ENCODE peak calls at places on chromosome 12, in four cellular contexts. One of them, this sample, is unnamed.

GRCh38 chr12:24911284-24911791 is 37.6 kb downstream of the BCAT1 start:
- DNase-seq in activated CD8-positive, alpha-beta memory T cell treated with anti-CD3 and anti-CD28 coated beads, Interleukin-2, amount 50 U/mL, for 48 hours: no peak
- DNase-seq in CD4-positive, alpha-beta memory T cell: no peak
- DNase-seq in NCI-H748 treated with DMSO at 0.1 percent for 48 hours: no peak
- DNase-seq in this sample: no peak

GRCh38 chr12:67925077-67925476 is 64.2 kb upstream of the IFNG-AS1 start:
- DNase-seq in activated CD8-positive, alpha-beta memory T cell treated with anti-CD3 and anti-CD28 coated beads, Interleukin-2, amount 50 U/mL, for 48 hours: no peak
- DNase-seq in CD4-positive, alpha-beta memory T cell: no peak
- DNase-seq in NCI-H748 treated with DMSO at 0.1 percent for 48 hours: no peak
- DNase-seq in this sample: no peak

GRCh38 chr12:13342971-13343370 is 146.4 kb downstream of the EMP1 start:
- DNase-seq in activated CD8-positive, alpha-beta memory T cell treated with anti-CD3 and anti-CD28 coated beads, Interleukin-2, amount 50 U/mL, for 48 hours: peak; percentile 55
- DNase-seq in CD4-positive, alpha-beta memory T cell: no peak
- DNase-seq in NCI-H748 treated with DMSO at 0.1 percent for 48 hours: no peak
- DNase-seq in this sample: no peak

GRCh38 chr12:15049456-15050153 is 76.8 kb downstream of the PDE6H start:
- DNase-seq in activated CD8-positive, alpha-beta memory T cell treated with anti-CD3 and anti-CD28 coated beads, Interleukin-2, amount 50 U/mL, for 48 hours: no peak
- DNase-seq in CD4-positive, alpha-beta memory T cell: no peak
- DNase-seq in NCI-H748 treated with DMSO at 0.1 percent for 48 hours: no peak
- DNase-seq in this sample: no peak

GRCh38 chr12:50052544-50052943 is 4.9 kb upstream of the ASIC1 start:
- DNase-seq in activated CD8-positive, alpha-beta memory T cell treated with anti-CD3 and anti-CD28 coated beads, Interleukin-2, amount 50 U/mL, for 48 hours: no peak
- DNase-seq in CD4-positive, alpha-beta memory T cell: no peak
- DNase-seq in NCI-H748 treated with DMSO at 0.1 percent for 48 hours: no peak
- DNase-seq in this sample: no peak

GRCh38 chr12:108478611-108479010 is 36.5 kb upstream of the FICD start:
- DNase-seq in activated CD8-positive, alpha-beta memory T cell treated with anti-CD3 and anti-CD28 coated beads, Interleukin-2, amount 50 U/mL, for 48 hours: no peak
- DNase-seq in CD4-positive, alpha-beta memory T cell: no peak
- DNase-seq in NCI-H748 treated with DMSO at 0.1 percent for 48 hours: no peak
- DNase-seq in this sample: no peak

GRCh38 chr12:89984846-89985245 is 276.2 kb upstream of the ATP2B1 start:
- DNase-seq in activated CD8-positive, alpha-beta memory T cell treated with anti-CD3 and anti-CD28 coated beads, Interleukin-2, amount 50 U/mL, for 48 hours: no peak
- DNase-seq in CD4-positive, alpha-beta memory T cell: no peak
- DNase-seq in NCI-H748 treated with DMSO at 0.1 percent for 48 hours: no peak
- DNase-seq in this sample: no peak

GRCh38 chr12:91889059-91889458 is 256.6 kb downstream of the BTG1 start:
- DNase-seq in activated CD8-positive, alpha-beta memory T cell treated with anti-CD3 and anti-CD28 coated beads, Interleukin-2, amount 50 U/mL, for 48 hours: no peak
- DNase-seq in CD4-positive, alpha-beta memory T cell: no peak
- DNase-seq in NCI-H748 treated with DMSO at 0.1 percent for 48 hours: no peak
- DNase-seq in this sample: no peak

GRCh38 chr12:52032431-52032796 is 18.8 kb upstream of the NR4A1 start:
- DNase-seq in activated CD8-positive, alpha-beta memory T cell treated with anti-CD3 and anti-CD28 coated beads, Interleukin-2, amount 50 U/mL, for 48 hours: no peak
- DNase-seq in CD4-positive, alpha-beta memory T cell: peak; percentile 43
- DNase-seq in NCI-H748 treated with DMSO at 0.1 percent for 48 hours: no peak
- DNase-seq in this sample: no peak

GRCh38 chr12:77231548-77231947 is 166.2 kb upstream of the E2F7 start:
- DNase-seq in activated CD8-positive, alpha-beta memory T cell treated with anti-CD3 and anti-CD28 coated beads, Interleukin-2, amount 50 U/mL, for 48 hours: no peak
- DNase-seq in CD4-positive, alpha-beta memory T cell: no peak
- DNase-seq in NCI-H748 treated with DMSO at 0.1 percent for 48 hours: no peak
- DNase-seq in this sample: no peak

GRCh38 chr12:58504539-58504938 is 415.8 kb downstream of the LRIG3 start:
- DNase-seq in activated CD8-positive, alpha-beta memory T cell treated with anti-CD3 and anti-CD28 coated beads, Interleukin-2, amount 50 U/mL, for 48 hours: no peak
- DNase-seq in CD4-positive, alpha-beta memory T cell: no peak
- DNase-seq in NCI-H748 treated with DMSO at 0.1 percent for 48 hours: peak; percentile 100
- DNase-seq in this sample: no peak

GRCh38 chr12:58967551-58967950 is 47.2 kb upstream of the LRIG3 start:
- DNase-seq in activated CD8-positive, alpha-beta memory T cell treated with anti-CD3 and anti-CD28 coated beads, Interleukin-2, amount 50 U/mL, for 48 hours: no peak
- DNase-seq in CD4-positive, alpha-beta memory T cell: no peak
- DNase-seq in NCI-H748 treated with DMSO at 0.1 percent for 48 hours: no peak
- DNase-seq in this sample: no peak

GRCh38 chr12:84305144-84305543 is 607.5 kb downstream of the SLC6A15 start:
- DNase-seq in activated CD8-positive, alpha-beta memory T cell treated with anti-CD3 and anti-CD28 coated beads, Interleukin-2, amount 50 U/mL, for 48 hours: no peak
- DNase-seq in CD4-positive, alpha-beta memory T cell: no peak
- DNase-seq in NCI-H748 treated with DMSO at 0.1 percent for 48 hours: no peak
- DNase-seq in this sample: no peak

GRCh38 chr12:124188561-124189405 is 106.1 kb upstream of the RFLNA start:
- DNase-seq in activated CD8-positive, alpha-beta memory T cell treated with anti-CD3 and anti-CD28 coated beads, Interleukin-2, amount 50 U/mL, for 48 hours: no peak
- DNase-seq in CD4-positive, alpha-beta memory T cell: no peak
- DNase-seq in NCI-H748 treated with DMSO at 0.1 percent for 48 hours: no peak
- DNase-seq in this sample: no peak

GRCh38 chr12:10590976-10591375 is 22.4 kb downstream of the MAGOHB start:
- DNase-seq in activated CD8-positive, alpha-beta memory T cell treated with anti-CD3 and anti-CD28 coated beads, Interleukin-2, amount 50 U/mL, for 48 hours: no peak
- DNase-seq in CD4-positive, alpha-beta memory T cell: no peak
- DNase-seq in NCI-H748 treated with DMSO at 0.1 percent for 48 hours: no peak
- DNase-seq in this sample: no peak

This sample was measured in type B pancreatic cell.